ENCODE peak calls at places on chromosome 20, in eight cellular contexts. V is PC-9, J is AG09309, T is bronchial epithelial cell, H is right lobe of liver, K is left lung, F is mesendoderm, L is testis. Q is an unnamed sample.

GRCh38 chr20:53672484-53673129 is 79.0 kb upstream of the ZNF217 start:
- DNase-seq in V (no peak), J (peak), T (peak), H (no peak), K (no peak), F (no peak), L (no peak), Q (peak)

GRCh38 chr20:23294166-23294565 is 56.4 kb upstream of the NXT1 start:
- DNase-seq in V (no peak), J (no peak), T (no peak), H (no peak), K (no peak), F (no peak), L (no peak), Q (no peak)

GRCh38 chr20:42855896-42856295 is 333.8 kb downstream of the PTPRT start:
- DNase-seq in V (no peak), J (no peak), T (no peak), H (no peak), K (no peak), F (no peak), L (no peak), Q (no peak)

GRCh38 chr20:5065489-5066383 is 54.0 kb downstream of the PCNA start:
- DNase-seq in V (peak), J (peak), T (peak), H (peak), K (peak), F (peak), L (peak), Q (no peak)

GRCh38 chr20:6976096-6976495 is 208.6 kb downstream of the BMP2 start:
- DNase-seq in V (no peak), J (no peak), T (no peak), H (no peak), K (no peak), F (no peak), L (no peak), Q (no peak)

GRCh38 chr20:49685809-49686208 is 27.9 kb downstream of the B4GALT5 start:
- DNase-seq in V (no peak), J (peak), T (peak), H (no peak), K (no peak), F (no peak), L (no peak), Q (no peak)

GRCh38 chr20:53831812-53832211 is 238.2 kb upstream of the ZNF217 start:
- DNase-seq in V (no peak), J (no peak), T (no peak), H (no peak), K (no peak), F (no peak), L (no peak), Q (no peak)

GRCh38 chr20:9978395-9979004 is 56.3 kb upstream of the ANKEF1 start:
- DNase-seq in V (peak), J (peak), T (peak), H (no peak), K (no peak), F (peak), L (peak), Q (peak)

GRCh38 chr20:17786221-17786718 is 86.5 kb downstream of the BANF2 start:
- DNase-seq in V (no peak), J (peak), T (no peak), H (no peak), K (no peak), F (no peak), L (peak), Q (no peak)

GRCh38 chr20:1711826-1712601 is 54.4 kb upstream of the SIRPG start:
- DNase-seq in V (no peak), J (no peak), T (no peak), H (no peak), K (no peak), F (no peak), L (no peak), Q (no peak)

GRCh38 chr20:35077341-35077740 is 15.3 kb downstream of the TRPC4AP start:
- DNase-seq in V (no peak), J (no peak), T (peak), H (no peak), K (no peak), F (no peak), L (no peak), Q (no peak)

GRCh38 chr20:54733687-54734086 is 258.3 kb downstream of the DOK5 start:
- DNase-seq in V (no peak), J (no peak), T (no peak), H (no peak), K (no peak), F (no peak), L (no peak), Q (no peak)

DNA sequence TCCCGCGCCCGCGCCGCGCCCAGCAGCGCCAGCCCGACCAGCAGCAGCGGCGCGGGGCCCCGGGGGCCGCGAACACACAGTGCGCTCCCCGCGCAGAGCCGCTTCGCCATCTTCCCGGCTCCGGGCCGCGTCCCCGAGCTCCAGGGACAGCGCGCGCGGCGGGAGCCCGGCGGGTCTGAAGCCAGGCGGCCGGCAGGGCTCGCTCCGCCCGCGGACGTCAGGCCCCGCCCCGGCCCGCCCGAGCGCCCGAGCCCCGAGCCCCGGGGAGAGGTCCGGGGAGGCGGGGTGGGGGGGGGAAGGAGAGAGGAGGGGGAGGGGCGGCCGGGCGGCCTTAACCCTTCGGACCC is at the start of gene LAMA5:
- DNase-seq in V (peak), J (no peak), T (no peak), H (peak), K (peak), F (peak), L (no peak), Q (peak)
- H3K4me3 ChIP-seq in V (peak), J (peak), T (peak), H (peak), K (peak), F (peak), L (peak), Q (peak)

GRCh38 chr20:61459705-61460104 is 207.6 kb downstream of the CDH4 start:
- DNase-seq in V (no peak), J (no peak), T (no peak), H (no peak), K (no peak), F (no peak), L (no peak), Q (no peak)

GRCh38 chr20:61460261-61461047 is 208.4 kb downstream of the CDH4 start:
- DNase-seq in V (no peak), J (no peak), T (no peak), H (no peak), K (no peak), F (no peak), L (no peak), Q (no peak)

GRCh38 chr20:61464634-61465033 is 212.6 kb downstream of the CDH4 start:
- DNase-seq in V (no peak), J (no peak), T (no peak), H (no peak), K (no peak), F (no peak), L (no peak), Q (no peak)

GRCh38 chr20:61459266-61459665 is 207.2 kb downstream of the CDH4 start:
- DNase-seq in V (no peak), J (no peak), T (no peak), H (no peak), K (no peak), F (no peak), L (no peak), Q (no peak)

GRCh38 chr20:61461459-61461858 is 209.4 kb downstream of the CDH4 start:
- DNase-seq in V (no peak), J (no peak), T (no peak), H (no peak), K (no peak), F (no peak), L (no peak), Q (no peak)
- H3K4me3 ChIP-seq in V (no peak), J (no peak), T (no peak), H (no peak), K (no peak), F (no peak), L (no peak), Q (no peak)

GRCh38 chr20:3121955-3122610 is 37.6 kb upstream of the AVP start:
- DNase-seq in V (no peak), J (no peak), T (no peak), H (no peak), K (no peak), F (no peak), L (no peak), Q (no peak)
- H3K4me3 ChIP-seq in V (no peak), J (no peak), T (no peak), H (no peak), K (no peak), F (no peak), L (no peak), Q (no peak)

GRCh38 chr20:24421071-24421470 is 48.4 kb upstream of the SYNDIG1 start:
- DNase-seq in V (no peak), J (no peak), T (no peak), H (no peak), K (peak), F (no peak), L (no peak), Q (no peak)
- H3K4me3 ChIP-seq in V (no peak), J (no peak), T (no peak), H (no peak), K (no peak), F (no peak), L (no peak), Q (no peak)

GRCh38 chr20:64037498-64038213 is 1.7 kb downstream of the C20orf204 start:
- DNase-seq in V (no peak), J (no peak), T (no peak), H (no peak), K (no peak), F (peak), L (peak), Q (no peak)
- H3K4me3 ChIP-seq in V (peak), J (no peak), T (no peak), H (no peak), K (no peak), F (no peak), L (peak), Q (no peak)

GRCh38 chr20:58670097-58670496 is 19.0 kb downstream of the STX16 start:
- DNase-seq in V (no peak), J (no peak), T (no peak), H (no peak), K (no peak), F (no peak), L (no peak), Q (no peak)
- H3K4me3 ChIP-seq in V (no peak), J (no peak), T (no peak), H (no peak), K (no peak), F (no peak), L (no peak), Q (no peak)

GRCh38 chr20:50724851-50725721 is 6.3 kb upstream of the PARD6B start:
- DNase-seq in V (peak), J (peak), T (peak), H (no peak), K (peak), F (peak), L (peak), Q (peak)
- H3K4me3 ChIP-seq in V (peak), J (no peak), T (no peak), H (no peak), K (no peak), F (no peak), L (no peak), Q (no peak)

GRCh38 chr20:36544134-36545018 is 3.1 kb downstream of the MYL9 start:
- DNase-seq in V (no peak), J (no peak), T (peak), H (no peak), K (no peak), F (peak), L (no peak), Q (peak)
- H3K4me3 ChIP-seq in V (no peak), J (peak), T (no peak), H (no peak), K (no peak), F (no peak), L (peak), Q (no peak)

DNA sequence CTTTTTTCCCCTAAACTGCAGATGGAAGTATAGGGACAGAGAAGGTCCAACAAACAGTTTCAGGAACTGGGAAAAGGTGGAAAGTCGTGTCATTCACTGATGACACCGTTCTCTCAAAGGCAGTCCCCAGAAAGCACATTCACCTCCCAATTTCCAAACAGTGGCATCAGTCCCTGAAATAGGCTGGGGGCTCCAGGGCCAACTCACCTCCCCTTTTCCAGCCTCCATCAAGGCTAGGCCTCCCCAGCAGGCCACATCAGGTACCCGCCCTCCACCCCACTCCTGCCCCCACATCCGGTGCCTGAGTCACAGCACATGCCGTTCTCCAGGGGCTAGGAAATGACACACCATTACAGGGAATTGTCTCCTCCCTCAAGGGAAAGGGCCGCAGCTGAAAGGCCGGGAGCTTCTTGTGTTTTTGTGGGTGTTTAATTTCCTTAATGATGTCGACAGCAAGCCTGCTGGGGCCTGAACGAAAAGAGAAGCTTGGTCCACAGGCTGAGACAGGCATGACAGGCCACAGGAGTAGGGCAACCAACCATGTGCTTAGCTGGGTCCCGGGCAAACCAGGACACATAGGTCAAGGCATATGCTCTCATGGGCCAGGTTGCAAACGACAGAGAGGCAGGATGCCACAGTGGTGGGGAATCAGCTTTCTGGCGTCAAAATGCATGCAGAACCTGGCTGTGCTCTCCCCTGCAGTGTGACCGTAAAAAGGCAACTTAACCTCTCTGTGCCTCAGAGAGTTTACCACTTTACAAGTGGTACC is 39.2 kb downstream of the ZMYND8 start:
- DNase-seq in V (peak), J (peak), T (peak), H (peak), K (peak), F (peak), L (peak), Q (peak)
- H3K4me3 ChIP-seq in V (peak), J (no peak), T (no peak), H (no peak), K (no peak), F (no peak), L (no peak), Q (no peak)